ENCODE peak calls at places on chromosome 5, in nine cellular contexts. One of them, this sample, is unnamed.

GRCh38 chr5:98428806-98429205 is 344.7 kb upstream of the RGMB start:
- DNase-seq in tibial nerve: peak
- DNase-seq in NB4: no peak
- DNase-seq in IMR-90: peak
- DNase-seq in vagina: no peak
- DNase-seq in body of pancreas: no peak
- DNase-seq in A549: no peak
- DNase-seq in esophagus squamous epithelium: no peak
- DNase-seq in Peyer's patch: peak
- DNase-seq in this sample: no peak

GRCh38 chr5:61394078-61394701 is 62.1 kb downstream of the ZSWIM6 start:
- DNase-seq in IMR-90: peak
- DNase-seq in tibial nerve: no peak
- DNase-seq in esophagus squamous epithelium: no peak
- DNase-seq in A549: no peak
- DNase-seq in NB4: no peak
- DNase-seq in vagina: no peak
- DNase-seq in Peyer's patch: no peak
- DNase-seq in body of pancreas: no peak
- DNase-seq in this sample: no peak

GRCh38 chr5:167822241-167822640 is 469.2 kb upstream of the WWC1 start:
- DNase-seq in body of pancreas: no peak
- DNase-seq in esophagus squamous epithelium: no peak
- DNase-seq in IMR-90: no peak
- DNase-seq in Peyer's patch: no peak
- DNase-seq in tibial nerve: no peak
- DNase-seq in vagina: no peak
- DNase-seq in A549: no peak
- DNase-seq in NB4: no peak
- DNase-seq in this sample: no peak

GRCh38 chr5:170691623-170692022 is 91.9 kb upstream of the GABRP start:
- DNase-seq in body of pancreas: no peak
- DNase-seq in Peyer's patch: no peak
- DNase-seq in IMR-90: no peak
- DNase-seq in esophagus squamous epithelium: no peak
- DNase-seq in vagina: no peak
- DNase-seq in tibial nerve: no peak
- DNase-seq in A549: no peak
- DNase-seq in NB4: no peak
- DNase-seq in this sample: no peak

GRCh38 chr5:153794327-153794726 is 244.4 kb downstream of the FAM114A2 start:
- DNase-seq in IMR-90: no peak
- DNase-seq in body of pancreas: no peak
- DNase-seq in esophagus squamous epithelium: no peak
- DNase-seq in A549: no peak
- DNase-seq in NB4: no peak
- DNase-seq in Peyer's patch: no peak
- DNase-seq in vagina: no peak
- DNase-seq in tibial nerve: no peak
- DNase-seq in this sample: no peak

GRCh38 chr5:132224721-132225120 is 2.9 kb downstream of the P4HA2 start:
- DNase-seq in IMR-90: peak
- DNase-seq in body of pancreas: peak
- DNase-seq in esophagus squamous epithelium: no peak
- DNase-seq in A549: no peak
- DNase-seq in Peyer's patch: peak
- DNase-seq in NB4: no peak
- DNase-seq in vagina: no peak
- DNase-seq in tibial nerve: no peak
- DNase-seq in this sample: no peak

GRCh38 chr5:168317096-168317520 is 25.7 kb downstream of the WWC1 start:
- DNase-seq in IMR-90: no peak
- DNase-seq in Peyer's patch: no peak
- DNase-seq in tibial nerve: no peak
- DNase-seq in body of pancreas: no peak
- DNase-seq in vagina: no peak
- DNase-seq in NB4: no peak
- DNase-seq in esophagus squamous epithelium: no peak
- DNase-seq in A549: no peak
- DNase-seq in this sample: no peak

GRCh38 chr5:43000198-43000840 is 39.8 kb downstream of the ANXA2R start:
- DNase-seq in esophagus squamous epithelium: no peak
- DNase-seq in NB4: no peak
- DNase-seq in body of pancreas: no peak
- DNase-seq in tibial nerve: no peak
- DNase-seq in Peyer's patch: no peak
- DNase-seq in A549: no peak
- DNase-seq in IMR-90: peak
- DNase-seq in vagina: no peak
- DNase-seq in this sample: no peak

GRCh38 chr5:143340891-143341685 is 62.4 kb downstream of the NR3C1 start:
- DNase-seq in esophagus squamous epithelium: no peak
- DNase-seq in NB4: no peak
- DNase-seq in A549: no peak
- DNase-seq in body of pancreas: no peak
- DNase-seq in Peyer's patch: no peak
- DNase-seq in IMR-90: peak
- DNase-seq in vagina: no peak
- DNase-seq in tibial nerve: no peak
- DNase-seq in this sample: no peak

GRCh38 chr5:73031839-73032238 is 76.0 kb downstream of the FCHO2 start:
- DNase-seq in IMR-90: peak
- DNase-seq in esophagus squamous epithelium: no peak
- DNase-seq in NB4: no peak
- DNase-seq in A549: no peak
- DNase-seq in vagina: no peak
- DNase-seq in tibial nerve: no peak
- DNase-seq in Peyer's patch: no peak
- DNase-seq in body of pancreas: peak
- DNase-seq in this sample: no peak

GRCh38 chr5:139640432-139641115 is 7.6 kb upstream of the CXXC5 start:
- DNase-seq in esophagus squamous epithelium: no peak
- DNase-seq in tibial nerve: no peak
- DNase-seq in Peyer's patch: peak
- DNase-seq in IMR-90: no peak
- DNase-seq in A549: no peak
- DNase-seq in vagina: no peak
- DNase-seq in NB4: no peak
- DNase-seq in body of pancreas: peak
- DNase-seq in this sample: no peak

GRCh38 chr5:82277987-82278710 is at the start of gene RPS23:
- DNase-seq in esophagus squamous epithelium: peak
- DNase-seq in IMR-90: peak
- DNase-seq in tibial nerve: peak
- DNase-seq in vagina: no peak
- DNase-seq in A549: peak
- DNase-seq in body of pancreas: peak
- DNase-seq in NB4: peak
- DNase-seq in Peyer's patch: peak
- DNase-seq in this sample: peak

GRCh38 chr5:82278711-82279370 is 687 bp upstream of the RPS23 start:
- DNase-seq in esophagus squamous epithelium: no peak
- DNase-seq in NB4: no peak
- DNase-seq in body of pancreas: no peak
- DNase-seq in Peyer's patch: no peak
- DNase-seq in IMR-90: no peak
- DNase-seq in A549: no peak
- DNase-seq in vagina: no peak
- DNase-seq in tibial nerve: no peak
- DNase-seq in this sample: no peak

GRCh38 chr5:82277613-82277986 is 554 bp downstream of the RPS23 start:
- DNase-seq in body of pancreas: no peak
- DNase-seq in NB4: no peak
- DNase-seq in tibial nerve: no peak
- DNase-seq in IMR-90: no peak
- DNase-seq in Peyer's patch: no peak
- DNase-seq in esophagus squamous epithelium: no peak
- DNase-seq in A549: no peak
- DNase-seq in vagina: no peak
- DNase-seq in this sample: no peak

GRCh38 chr5:82275267-82275664 is 2.9 kb downstream of the RPS23 start:
- DNase-seq in Peyer's patch: no peak
- DNase-seq in NB4: peak
- DNase-seq in esophagus squamous epithelium: no peak
- DNase-seq in tibial nerve: no peak
- DNase-seq in vagina: no peak
- DNase-seq in body of pancreas: no peak
- DNase-seq in A549: no peak
- DNase-seq in IMR-90: no peak
- DNase-seq in this sample: no peak

DNA sequence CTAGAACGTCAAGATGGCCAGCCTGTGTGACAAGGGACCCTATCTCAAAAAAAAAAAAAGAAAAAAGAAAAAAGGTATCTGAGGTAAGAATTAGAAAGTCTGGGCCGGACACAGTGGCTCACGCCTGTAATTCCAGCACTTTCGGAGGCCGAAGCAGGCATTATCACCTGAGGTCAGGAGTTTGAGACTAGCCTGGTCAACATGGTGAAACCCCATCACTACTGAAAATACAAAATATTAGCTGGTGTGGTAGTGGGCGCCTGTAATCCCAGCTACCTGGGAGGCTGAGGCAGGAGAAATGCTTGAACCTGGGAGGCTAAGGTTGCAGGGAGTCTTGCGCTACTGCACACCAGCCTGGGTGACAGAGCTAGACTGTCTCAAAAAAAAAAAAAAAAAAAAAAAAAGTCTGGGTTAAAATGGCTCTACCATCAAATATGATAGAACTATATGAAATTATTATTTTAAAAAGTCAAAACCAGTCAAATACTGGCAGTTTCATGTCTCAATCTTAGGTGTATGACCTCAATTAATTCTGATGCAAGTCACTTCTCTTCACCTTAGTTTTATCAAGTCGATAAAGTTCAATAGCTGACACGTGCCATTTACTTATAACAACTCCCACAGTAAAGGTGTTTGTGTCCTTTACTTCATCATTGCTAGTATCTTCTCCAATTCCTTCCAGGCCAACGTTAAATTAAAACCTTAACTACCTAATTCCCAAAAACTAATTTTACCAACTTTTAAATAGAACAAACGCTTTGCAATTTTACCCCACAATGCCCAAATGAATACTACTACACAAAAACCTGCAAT is 1.1 kb downstream of the RPS23 start:
- DNase-seq in esophagus squamous epithelium: no peak
- DNase-seq in Peyer's patch: no peak
- DNase-seq in tibial nerve: no peak
- DNase-seq in body of pancreas: no peak
- DNase-seq in IMR-90: no peak
- DNase-seq in A549: no peak
- DNase-seq in NB4: peak
- DNase-seq in vagina: no peak
- DNase-seq in this sample: no peak
- TF ChIP-seq POLR2A in esophagus squamous epithelium: no peak
- TF ChIP-seq POLR2A in Peyer's patch: no peak
- TF ChIP-seq POLR2A in tibial nerve: no peak
- TF ChIP-seq POLR2A in body of pancreas: no peak
- TF ChIP-seq POLR2A in IMR-90: no peak
- TF ChIP-seq POLR2A in A549: no peak
- TF ChIP-seq POLR2A in NB4: no peak
- TF ChIP-seq POLR2A in vagina: no peak
- TF ChIP-seq POLR2A in this sample: no peak

DNA sequence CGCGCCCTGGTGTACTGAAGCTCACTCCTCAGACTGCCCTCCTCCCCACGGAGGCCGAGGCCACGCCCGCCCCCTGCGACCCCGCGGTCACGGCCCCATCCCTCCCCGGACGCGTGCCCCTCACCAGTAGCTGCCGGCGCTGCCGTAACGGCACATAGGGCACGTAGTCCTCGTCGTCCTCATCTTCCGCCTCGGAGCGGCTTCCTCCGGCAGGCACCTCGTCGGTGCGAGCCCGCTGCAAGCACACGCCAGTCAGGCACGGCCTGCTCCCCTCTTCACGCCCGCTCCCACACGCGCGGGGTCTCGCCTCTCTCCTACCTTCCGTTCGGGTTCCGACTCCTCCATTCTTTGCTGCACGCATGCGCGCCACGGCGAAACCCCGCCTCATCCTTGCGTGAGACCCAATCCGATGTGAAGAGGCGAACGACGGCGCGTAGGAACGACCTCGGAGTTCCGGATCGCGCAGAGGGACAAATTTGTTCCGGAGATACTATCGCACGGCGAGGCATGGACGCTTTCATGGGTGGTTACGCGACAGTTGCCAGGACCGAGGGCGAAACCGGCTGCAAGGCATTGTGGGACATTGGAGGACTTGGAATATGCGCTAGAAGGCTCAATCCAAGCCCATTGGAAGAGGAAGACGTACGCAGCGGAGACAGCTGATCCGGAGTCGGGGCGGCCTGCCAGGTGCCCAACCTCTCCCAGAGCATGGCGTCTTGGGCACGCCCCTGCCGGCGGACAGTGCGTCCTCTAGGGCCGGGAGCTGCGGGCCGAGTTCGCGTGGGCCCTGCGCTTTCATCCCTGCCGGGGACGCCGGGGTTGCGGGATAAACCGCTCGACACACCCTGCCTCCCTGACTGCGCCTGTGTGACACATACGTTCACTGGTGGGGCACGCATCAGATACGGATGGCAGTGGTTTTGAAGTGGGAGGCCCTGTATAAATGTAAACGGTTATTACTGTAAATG is at the start of gene DDX41:
- DNase-seq in A549: peak
- DNase-seq in IMR-90: peak
- DNase-seq in esophagus squamous epithelium: peak
- DNase-seq in NB4: peak
- DNase-seq in body of pancreas: peak
- DNase-seq in tibial nerve: peak
- DNase-seq in vagina: peak
- DNase-seq in Peyer's patch: peak
- DNase-seq in this sample: peak
- TF ChIP-seq POLR2A in A549: peak
- TF ChIP-seq POLR2A in IMR-90: peak
- TF ChIP-seq POLR2A in esophagus squamous epithelium: peak
- TF ChIP-seq POLR2A in NB4: peak
- TF ChIP-seq POLR2A in body of pancreas: peak
- TF ChIP-seq POLR2A in tibial nerve: peak
- TF ChIP-seq POLR2A in vagina: no peak
- TF ChIP-seq POLR2A in Peyer's patch: peak
- TF ChIP-seq POLR2A in this sample: no peak

DNA sequence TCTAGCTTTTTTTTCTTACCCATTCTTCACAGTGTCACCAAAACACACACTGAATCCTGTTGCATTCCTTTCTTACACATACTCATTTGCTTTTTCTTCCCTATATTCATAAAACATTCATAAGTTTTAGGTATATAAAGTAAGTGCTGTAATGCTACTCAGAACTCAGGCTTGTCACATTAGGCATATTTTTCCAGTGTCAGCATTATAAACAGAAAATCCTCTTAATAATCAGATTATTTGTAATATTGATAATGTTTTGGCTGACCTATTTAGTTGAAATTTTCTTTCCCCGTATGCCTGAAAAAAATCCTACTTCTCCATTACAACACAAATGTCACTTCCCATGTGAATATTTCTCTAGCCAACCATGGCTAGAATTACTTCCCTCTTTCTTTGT is 743.0 kb upstream of the NUDT12 start:
- DNase-seq in NB4: no peak
- DNase-seq in A549: no peak
- DNase-seq in IMR-90: no peak
- DNase-seq in esophagus squamous epithelium: no peak
- DNase-seq in Peyer's patch: no peak
- DNase-seq in tibial nerve: no peak
- DNase-seq in vagina: no peak
- DNase-seq in body of pancreas: no peak
- DNase-seq in this sample: no peak
- TF ChIP-seq POLR2A in NB4: no peak
- TF ChIP-seq POLR2A in A549: no peak
- TF ChIP-seq POLR2A in IMR-90: no peak
- TF ChIP-seq POLR2A in esophagus squamous epithelium: no peak
- TF ChIP-seq POLR2A in Peyer's patch: no peak
- TF ChIP-seq POLR2A in tibial nerve: no peak
- TF ChIP-seq POLR2A in vagina: no peak
- TF ChIP-seq POLR2A in body of pancreas: no peak
- TF ChIP-seq POLR2A in this sample: no peak

GRCh38 chr5:150402901-150403342 is 9.8 kb downstream of the CD74 start:
- DNase-seq in body of pancreas: no peak
- DNase-seq in vagina: no peak
- DNase-seq in A549: no peak
- DNase-seq in Peyer's patch: no peak
- DNase-seq in IMR-90: no peak
- DNase-seq in tibial nerve: no peak
- DNase-seq in NB4: no peak
- DNase-seq in esophagus squamous epithelium: no peak
- DNase-seq in this sample: no peak
- TF ChIP-seq POLR2A in body of pancreas: no peak
- TF ChIP-seq POLR2A in vagina: no peak
- TF ChIP-seq POLR2A in A549: no peak
- TF ChIP-seq POLR2A in Peyer's patch: no peak
- TF ChIP-seq POLR2A in IMR-90: no peak
- TF ChIP-seq POLR2A in tibial nerve: no peak
- TF ChIP-seq POLR2A in NB4: no peak
- TF ChIP-seq POLR2A in esophagus squamous epithelium: no peak
- TF ChIP-seq POLR2A in this sample: no peak

This sample was measured in lower leg skin.